ENCODE peak calls at places on chromosome 20, in six cellular contexts. One of them, this sample, is unnamed.
A peak's percentile ranks its signal among the peaks of the same experiment; 100 is the strongest.

GRCh38 chr20:5913166-5913565 is 37.2 kb downstream of the TRMT6 start:
- DNase-seq in lower lobe of right lung: no peak
- DNase-seq in brain microvascular endothelial cell: no peak
- DNase-seq in cardiac muscle cell: no peak
- DNase-seq in heart right ventricle: no peak
- DNase-seq in PC-3: no peak
- DNase-seq in this sample: no peak

GRCh38 chr20:61997891-61998290 is 67.8 kb downstream of the TAF4 start:
- DNase-seq in PC-3: no peak
- DNase-seq in heart right ventricle: no peak
- DNase-seq in lower lobe of right lung: no peak
- DNase-seq in brain microvascular endothelial cell: no peak
- DNase-seq in cardiac muscle cell: no peak
- DNase-seq in this sample: peak; percentile 19

GRCh38 chr20:46872315-46873211 is 22.1 kb upstream of the EYA2 start:
- DNase-seq in cardiac muscle cell: no peak
- DNase-seq in lower lobe of right lung: no peak
- DNase-seq in PC-3: no peak
- DNase-seq in brain microvascular endothelial cell: no peak
- DNase-seq in heart right ventricle: no peak
- DNase-seq in this sample: no peak

GRCh38 chr20:3729378-3729777 is 3.1 kb upstream of the HSPA12B start:
- DNase-seq in lower lobe of right lung: no peak
- DNase-seq in cardiac muscle cell: no peak
- DNase-seq in brain microvascular endothelial cell: no peak
- DNase-seq in heart right ventricle: no peak
- DNase-seq in PC-3: no peak
- DNase-seq in this sample: peak; percentile 22

GRCh38 chr20:45972500-45973183 is 639 bp upstream of the ZNF335 start:
- DNase-seq in PC-3: peak; percentile 98
- DNase-seq in heart right ventricle: no peak
- DNase-seq in lower lobe of right lung: peak; percentile 94
- DNase-seq in brain microvascular endothelial cell: no peak
- DNase-seq in cardiac muscle cell: no peak
- DNase-seq in this sample: peak; percentile 96

GRCh38 chr20:47454298-47455132 is 47.2 kb upstream of the NCOA3 start:
- DNase-seq in cardiac muscle cell: no peak
- DNase-seq in lower lobe of right lung: no peak
- DNase-seq in heart right ventricle: no peak
- DNase-seq in brain microvascular endothelial cell: no peak
- DNase-seq in PC-3: no peak
- DNase-seq in this sample: no peak

GRCh38 chr20:23826541-23827018 is at the start of gene CST2:
- DNase-seq in lower lobe of right lung: no peak
- DNase-seq in heart right ventricle: no peak
- DNase-seq in PC-3: peak; percentile 56
- DNase-seq in cardiac muscle cell: no peak
- DNase-seq in brain microvascular endothelial cell: peak; percentile 22
- DNase-seq in this sample: no peak

GRCh38 chr20:24773751-24774201 is 175.3 kb upstream of the CST7 start:
- DNase-seq in brain microvascular endothelial cell: peak; percentile 67
- DNase-seq in cardiac muscle cell: no peak
- DNase-seq in lower lobe of right lung: no peak
- DNase-seq in PC-3: peak; percentile 95
- DNase-seq in heart right ventricle: no peak
- DNase-seq in this sample: no peak

GRCh38 chr20:50198211-50198666 is 7.6 kb downstream of the CEBPB start:
- DNase-seq in lower lobe of right lung: no peak
- DNase-seq in heart right ventricle: no peak
- DNase-seq in cardiac muscle cell: no peak
- DNase-seq in PC-3: no peak
- DNase-seq in brain microvascular endothelial cell: no peak
- DNase-seq in this sample: no peak

GRCh38 chr20:38937978-38938473 is 11.8 kb downstream of the FAM83D start:
- DNase-seq in cardiac muscle cell: no peak
- DNase-seq in brain microvascular endothelial cell: no peak
- DNase-seq in heart right ventricle: no peak
- DNase-seq in lower lobe of right lung: no peak
- DNase-seq in PC-3: no peak
- DNase-seq in this sample: no peak

GRCh38 chr20:25242231-25242630 is 5.7 kb upstream of the PYGB start:
- DNase-seq in heart right ventricle: no peak
- DNase-seq in lower lobe of right lung: no peak
- DNase-seq in cardiac muscle cell: no peak
- DNase-seq in brain microvascular endothelial cell: no peak
- DNase-seq in PC-3: no peak
- DNase-seq in this sample: no peak

GRCh38 chr20:44295995-44296394 is 15.0 kb downstream of the FITM2 start:
- DNase-seq in lower lobe of right lung: peak; percentile 77
- DNase-seq in brain microvascular endothelial cell: no peak
- DNase-seq in PC-3: no peak
- DNase-seq in cardiac muscle cell: peak; percentile 70
- DNase-seq in heart right ventricle: peak; percentile 46
- DNase-seq in this sample: no peak

GRCh38 chr20:19252670-19253120 is 40.3 kb downstream of the SLC24A3 start:
- DNase-seq in brain microvascular endothelial cell: no peak
- DNase-seq in heart right ventricle: no peak
- DNase-seq in PC-3: no peak
- DNase-seq in lower lobe of right lung: peak; percentile 68
- DNase-seq in cardiac muscle cell: no peak
- DNase-seq in this sample: peak; percentile 60

GRCh38 chr20:50624351-50625016 is 66.9 kb downstream of the RIPOR3 start:
- DNase-seq in brain microvascular endothelial cell: no peak
- DNase-seq in PC-3: peak; percentile 71
- DNase-seq in cardiac muscle cell: no peak
- DNase-seq in lower lobe of right lung: peak; percentile 69
- DNase-seq in heart right ventricle: no peak
- DNase-seq in this sample: no peak

GRCh38 chr20:57698191-57698866 is 11.5 kb downstream of the PMEPA1 start:
- DNase-seq in lower lobe of right lung: no peak
- DNase-seq in PC-3: peak; percentile 100
- DNase-seq in cardiac muscle cell: no peak
- DNase-seq in heart right ventricle: no peak
- DNase-seq in brain microvascular endothelial cell: peak; percentile 98
- DNase-seq in this sample: no peak

GRCh38 chr20:15711177-15711576 is 862.1 kb downstream of the KIF16B start:
- DNase-seq in heart right ventricle: no peak
- DNase-seq in lower lobe of right lung: no peak
- DNase-seq in brain microvascular endothelial cell: no peak
- DNase-seq in cardiac muscle cell: no peak
- DNase-seq in PC-3: no peak
- DNase-seq in this sample: no peak

DNA sequence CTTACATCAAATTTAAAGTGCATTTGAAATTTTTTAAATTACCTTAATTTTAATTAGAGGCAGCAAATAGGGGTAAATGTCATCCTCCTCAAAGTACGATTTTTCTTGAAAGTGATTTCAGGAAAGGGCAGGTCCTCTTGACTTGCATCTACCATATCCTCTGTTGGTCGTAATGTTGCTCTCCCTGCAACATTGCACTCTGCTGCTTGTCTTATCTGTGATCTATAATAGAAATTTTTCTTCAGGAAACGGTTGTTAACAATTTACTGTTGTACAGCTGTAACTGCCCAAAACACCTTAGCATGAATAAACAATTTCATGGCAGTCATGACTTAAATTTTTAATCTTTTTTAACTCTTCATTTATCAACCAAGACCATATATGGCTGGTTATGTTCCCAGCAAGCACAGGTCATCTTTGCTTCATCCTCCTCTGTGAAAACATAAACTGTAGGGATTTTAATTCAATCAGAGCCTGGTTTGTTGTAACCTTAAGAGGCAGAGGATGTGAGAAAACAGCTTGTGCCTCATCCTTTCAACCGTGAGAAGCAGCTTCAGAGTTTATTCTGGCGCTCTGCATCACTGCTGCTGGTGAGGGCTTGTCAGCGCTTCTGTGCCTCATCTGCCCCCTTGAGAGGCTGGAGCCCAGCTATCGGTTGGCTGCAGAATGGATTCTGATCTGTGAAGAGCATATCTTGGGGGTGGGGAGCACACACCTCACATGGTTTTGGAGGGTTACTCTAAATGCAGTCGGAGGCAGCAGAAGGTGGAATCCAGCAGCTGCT is 56.0 kb downstream of the CTNNBL1 start:
- DNase-seq in cardiac muscle cell: peak; percentile 40
- DNase-seq in brain microvascular endothelial cell: no peak
- DNase-seq in PC-3: no peak
- DNase-seq in lower lobe of right lung: no peak
- DNase-seq in heart right ventricle: no peak
- DNase-seq in this sample: no peak
- H3K36me3 ChIP-seq in cardiac muscle cell: no peaks in the 10 kb centered on the region
- H3K36me3 ChIP-seq in brain microvascular endothelial cell: peaks cover 2% of the 10 kb centered on the region
- H3K36me3 ChIP-seq in PC-3: no peaks in the 10 kb centered on the region
- H3K36me3 ChIP-seq in lower lobe of right lung: peaks cover 50% of the 10 kb centered on the region
- H3K36me3 ChIP-seq in heart right ventricle: peaks cover 48% of the 10 kb centered on the region
- H3K36me3 ChIP-seq in this sample: peaks cover 17% of the 10 kb centered on the region

GRCh38 chr20:1533059-1533458 is 24.4 kb downstream of the SIRPD start:
- DNase-seq in PC-3: peak; percentile 4
- DNase-seq in lower lobe of right lung: no peak
- DNase-seq in cardiac muscle cell: no peak
- DNase-seq in brain microvascular endothelial cell: no peak
- DNase-seq in heart right ventricle: no peak
- DNase-seq in this sample: no peak
- TF ChIP-seq CTCF in PC-3: peak; percentile 15
- TF ChIP-seq CTCF in lower lobe of right lung: no peak
- TF ChIP-seq CTCF in cardiac muscle cell: no peak
- TF ChIP-seq CTCF in brain microvascular endothelial cell: no peak
- TF ChIP-seq CTCF in heart right ventricle: no peak
- TF ChIP-seq CTCF in this sample: no peak

DNA sequence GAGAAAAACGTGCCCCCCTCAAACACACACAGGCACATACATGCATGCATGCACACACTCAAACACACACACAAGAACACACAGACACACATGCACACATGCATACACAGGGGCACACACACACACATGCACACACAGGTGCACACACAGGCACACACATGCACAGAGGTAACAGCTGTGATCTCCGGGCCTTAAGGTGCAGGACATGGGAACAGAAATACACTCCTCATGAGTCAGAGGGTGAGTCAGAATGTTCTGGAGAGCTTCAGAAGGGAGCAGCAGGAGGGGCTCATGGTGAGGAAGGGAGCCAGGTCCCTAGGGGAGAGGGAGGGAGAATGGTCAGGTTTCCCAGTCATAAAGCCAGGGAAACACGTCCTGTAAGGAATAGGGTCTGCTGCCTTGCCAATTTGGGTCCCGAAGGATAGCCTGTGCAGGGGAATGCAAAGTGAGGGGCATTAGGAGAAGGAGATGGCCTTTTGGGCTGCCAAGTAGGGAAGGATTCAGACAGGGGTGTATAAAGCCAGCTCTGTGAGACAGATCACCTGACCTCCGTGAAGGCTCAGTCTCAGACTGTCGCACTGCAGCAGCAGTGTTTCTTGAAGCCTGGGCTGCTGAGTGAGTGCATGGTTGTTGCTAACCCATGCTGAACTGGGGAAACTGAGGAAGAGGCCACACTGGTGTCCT is 123.9 kb downstream of the MAFB start:
- DNase-seq in heart right ventricle: no peak
- DNase-seq in cardiac muscle cell: no peak
- DNase-seq in brain microvascular endothelial cell: peak; percentile 76
- DNase-seq in PC-3: peak; percentile 63
- DNase-seq in lower lobe of right lung: no peak
- DNase-seq in this sample: no peak
- H3K27ac ChIP-seq in heart right ventricle: no peak overlapping the region
- H3K27ac ChIP-seq in cardiac muscle cell: no peak overlapping the region
- H3K27ac ChIP-seq in brain microvascular endothelial cell: no peak overlapping the region
- H3K27ac ChIP-seq in PC-3: no peak overlapping the region
- H3K27ac ChIP-seq in lower lobe of right lung: no peak overlapping the region
- H3K27ac ChIP-seq in this sample: no peak overlapping the region

GRCh38 chr20:31523361-31524283 is 9.4 kb downstream of the HM13 start:
- DNase-seq in cardiac muscle cell: no peak
- DNase-seq in lower lobe of right lung: peak; percentile 53
- DNase-seq in PC-3: no peak
- DNase-seq in brain microvascular endothelial cell: no peak
- DNase-seq in heart right ventricle: no peak
- DNase-seq in this sample: no peak

GRCh38 chr20:31522756-31523155 is 8.5 kb downstream of the HM13 start:
- DNase-seq in PC-3: no peak
- DNase-seq in lower lobe of right lung: no peak
- DNase-seq in brain microvascular endothelial cell: no peak
- DNase-seq in cardiac muscle cell: no peak
- DNase-seq in heart right ventricle: no peak
- DNase-seq in this sample: no peak

GRCh38 chr20:31527266-31527665 is 13.0 kb downstream of the HM13 start:
- DNase-seq in heart right ventricle: no peak
- DNase-seq in PC-3: no peak
- DNase-seq in cardiac muscle cell: no peak
- DNase-seq in brain microvascular endothelial cell: no peak
- DNase-seq in lower lobe of right lung: no peak
- DNase-seq in this sample: no peak
- H3K36me3 ChIP-seq in heart right ventricle: peaks cover 66% of the 10 kb centered on the region
- H3K36me3 ChIP-seq in PC-3: peaks cover 44% of the 10 kb centered on the region
- H3K36me3 ChIP-seq in cardiac muscle cell: peaks cover 26% of the 10 kb centered on the region
- H3K36me3 ChIP-seq in brain microvascular endothelial cell: peaks cover 49% of the 10 kb centered on the region
- H3K36me3 ChIP-seq in lower lobe of right lung: peaks cover 64% of the 10 kb centered on the region
- H3K36me3 ChIP-seq in this sample: peaks cover 60% of the 10 kb centered on the region

DNA sequence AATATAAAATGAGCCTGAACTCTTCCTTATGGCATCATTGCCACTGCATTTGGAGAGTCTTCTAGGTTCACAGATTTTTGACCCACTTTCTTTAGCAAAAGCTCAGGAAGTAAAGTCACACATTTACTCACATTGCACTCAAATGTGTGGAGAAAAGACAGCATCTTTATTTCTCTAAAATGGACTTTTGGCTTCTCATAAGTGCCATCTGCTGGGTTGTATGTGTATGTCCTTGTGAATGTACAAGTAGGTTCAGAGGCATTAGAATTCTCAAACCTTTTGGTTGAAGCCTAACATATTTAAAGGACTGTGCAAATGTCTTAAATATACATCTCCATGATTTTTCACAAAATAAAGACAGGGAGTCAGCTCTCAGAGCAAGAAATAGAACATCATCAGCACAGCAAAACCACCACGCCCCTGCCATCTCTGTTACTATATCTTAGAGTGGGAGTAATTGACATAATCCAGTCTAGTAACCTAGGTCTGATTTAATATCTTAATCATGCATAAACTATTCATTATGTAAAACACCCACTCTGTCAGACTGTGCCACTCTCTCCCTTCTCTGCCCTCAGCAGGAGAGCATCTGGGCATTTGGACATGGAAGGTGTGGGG is 42.2 kb upstream of the SPTLC3 start:
- DNase-seq in cardiac muscle cell: peak; percentile 20
- DNase-seq in lower lobe of right lung: no peak
- DNase-seq in brain microvascular endothelial cell: peak; percentile 55
- DNase-seq in PC-3: peak; percentile 75
- DNase-seq in heart right ventricle: no peak
- DNase-seq in this sample: no peak
- TF ChIP-seq CTCF in cardiac muscle cell: peak; percentile 57
- TF ChIP-seq CTCF in lower lobe of right lung: no peak
- TF ChIP-seq CTCF in brain microvascular endothelial cell: peak; percentile 46
- TF ChIP-seq CTCF in PC-3: peak; percentile 91
- TF ChIP-seq CTCF in heart right ventricle: no peak
- TF ChIP-seq CTCF in this sample: no peak

DNA sequence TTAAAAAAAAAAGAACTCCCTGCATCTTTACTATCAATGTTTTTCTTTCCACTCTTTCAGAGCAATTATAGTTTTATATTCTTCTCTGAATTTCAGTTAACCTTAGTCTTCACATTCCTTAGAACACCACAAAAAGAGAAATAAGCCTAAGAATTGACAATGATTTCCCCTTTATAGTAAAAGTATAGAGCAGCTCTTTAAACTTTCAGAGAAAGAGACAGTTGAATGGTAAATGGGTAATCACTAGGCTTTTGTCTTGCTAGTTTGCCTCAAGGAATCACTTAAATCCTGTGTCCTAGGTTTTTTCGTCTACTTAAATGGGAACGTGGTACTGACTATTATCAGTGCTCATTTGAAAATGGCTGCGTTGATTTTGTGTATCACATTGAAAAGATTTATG is 31.8 kb downstream of the SLX4IP start:
- DNase-seq in heart right ventricle: no peak
- DNase-seq in cardiac muscle cell: no peak
- DNase-seq in brain microvascular endothelial cell: no peak
- DNase-seq in PC-3: no peak
- DNase-seq in lower lobe of right lung: no peak
- DNase-seq in this sample: no peak
- H3K27ac ChIP-seq in heart right ventricle: peak overlapping the region; percentile 9
- H3K27ac ChIP-seq in cardiac muscle cell: no peak overlapping the region
- H3K27ac ChIP-seq in brain microvascular endothelial cell: no peak overlapping the region
- H3K27ac ChIP-seq in PC-3: no peak overlapping the region
- H3K27ac ChIP-seq in lower lobe of right lung: no peak overlapping the region
- H3K27ac ChIP-seq in this sample: peak overlapping the region; percentile 5